ENCODE peak calls at places on chromosomes 1 and 21, in nine cellular contexts. Q is HCT116, V is endothelial cell, C is IMR-90, A is fibroblast of mammary gland, G is neural crest cell, U is AG09319, N is GM06990, Z is suprapubic skin. J is an unnamed sample.

GRCh38 chr1:41859686-41860085 is 59.0 kb downstream of the HIVEP3 start:
- DNase-seq in Q (no peak), V (no peak), C (no peak), A (no peak), G (no peak), U (no peak), N (no peak), Z (no peak), J (no peak)

GRCh38 chr1:27525296-27526271 is 35.6 kb upstream of the WASF2 start:
- DNase-seq in Q (no peak), V (no peak), C (peak; percentile 53), A (no peak), G (peak; percentile 51), U (no peak), N (peak; percentile 76), Z (no peak), J (peak; percentile 81)

GRCh38 chr1:216600730-216601426 is 122.4 kb downstream of the ESRRG start:
- DNase-seq in Q (no peak), V (peak; percentile 72), C (peak; percentile 78), A (peak; percentile 72), G (peak; percentile 67), U (peak; percentile 46), N (peak; percentile 48), Z (peak; percentile 85), J (peak; percentile 77)

GRCh38 chr1:168719306-168720111 is 9.5 kb downstream of the DPT start:
- DNase-seq in Q (peak; percentile 31), V (no peak), C (no peak), A (peak; percentile 67), G (no peak), U (no peak), N (peak; percentile 21), Z (no peak), J (no peak)

GRCh38 chr1:33512612-33513011 is 40.2 kb downstream of the ZSCAN20 start:
- DNase-seq in Q (no peak), V (no peak), C (no peak), A (no peak), G (no peak), U (no peak), N (no peak), Z (no peak), J (no peak)

GRCh38 chr1:59007429-59007819 is 223.6 kb upstream of the JUN start:
- DNase-seq in Q (no peak), V (no peak), C (no peak), A (peak; percentile 31), G (no peak), U (no peak), N (no peak), Z (no peak), J (no peak)

GRCh38 chr1:97632075-97632474 is 288.8 kb downstream of the DPYD start:
- DNase-seq in Q (no peak), V (no peak), C (peak; percentile 60), A (peak; percentile 30), G (no peak), U (no peak), N (no peak), Z (no peak), J (no peak)

GRCh38 chr1:14220324-14220723 is 378.2 kb upstream of the KAZN start:
- DNase-seq in Q (no peak), V (no peak), C (no peak), A (no peak), G (no peak), U (no peak), N (no peak), Z (no peak), J (no peak)

GRCh38 chr1:115826642-115827041 is 14.3 kb downstream of the NHLH2 start:
- DNase-seq in Q (no peak), V (no peak), C (no peak), A (no peak), G (no peak), U (no peak), N (no peak), Z (no peak), J (no peak)

GRCh38 chr1:211935448-211935970 is 99.8 kb downstream of the INTS7 start:
- DNase-seq in Q (no peak), V (no peak), C (no peak), A (no peak), G (no peak), U (no peak), N (peak; percentile 78), Z (no peak), J (no peak)

GRCh38 chr1:228794810-228795209 is 59.5 kb downstream of the RHOU start:
- DNase-seq in Q (no peak), V (no peak), C (no peak), A (no peak), G (no peak), U (no peak), N (no peak), Z (no peak), J (no peak)

GRCh38 chr1:211476200-211476849 is 15.6 kb downstream of the RD3 start:
- DNase-seq in Q (peak; percentile 51), V (peak; percentile 79), C (peak; percentile 63), A (peak; percentile 69), G (peak; percentile 72), U (peak; percentile 31), N (no peak), Z (peak; percentile 81), J (no peak)

DNA sequence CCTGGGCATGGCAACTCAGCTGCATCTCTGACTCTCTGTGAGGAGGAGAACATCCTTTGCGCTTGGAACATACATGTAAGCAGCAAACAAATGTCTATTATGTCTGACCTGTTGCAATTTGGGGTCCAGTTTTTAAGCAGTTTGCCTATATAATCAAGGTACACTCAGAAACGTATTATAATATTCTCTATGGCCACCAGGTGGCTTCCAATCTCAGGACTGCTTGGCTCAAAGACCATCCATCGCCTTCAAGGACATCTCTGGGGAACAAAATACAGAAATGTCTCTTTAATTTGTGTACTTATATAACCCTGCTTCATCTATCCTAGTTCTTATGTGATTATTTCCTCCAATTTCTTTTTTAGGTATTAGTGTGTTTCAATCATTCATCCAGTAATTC is 227.2 kb downstream of the OLFM3 start:
- DNase-seq in Q (no peak), V (peak; percentile 13), C (peak; percentile 0), A (peak; percentile 6), G (no peak), U (no peak), N (no peak), Z (no peak), J (no peak)
- TF ChIP-seq CTCF in Q (peak; percentile 31), V (peak; percentile 69), C (no peak), A (peak; percentile 33), G (peak; percentile 67), U (no peak), N (peak; percentile 55), Z (no peak), J (peak; percentile 46)

GRCh38 chr1:161098161-161099068 is at the start of gene KLHDC9:
- DNase-seq in Q (peak; percentile 69), V (peak; percentile 78), C (peak; percentile 54), A (peak; percentile 66), G (peak; percentile 74), U (no peak), N (peak; percentile 91), Z (no peak), J (peak; percentile 87)
- TF ChIP-seq CTCF in Q (no peak), V (peak; percentile 10), C (no peak), A (no peak), G (peak; percentile 29), U (peak; percentile 8), N (no peak), Z (no peak), J (no peak)

GRCh38 chr21:27475363-27475955 is 508.6 kb upstream of the ADAMTS5 start:
- DNase-seq in Q (no peak), V (no peak), C (no peak), A (peak; percentile 18), G (no peak), U (no peak), N (no peak), Z (no peak), J (no peak)

GRCh38 chr21:27480841-27481261 is 514.0 kb upstream of the ADAMTS5 start:
- DNase-seq in Q (no peak), V (no peak), C (peak; percentile 64), A (peak; percentile 63), G (no peak), U (peak; percentile 16), N (no peak), Z (no peak), J (no peak)

GRCh38 chr21:27477321-27477720 is 510.4 kb upstream of the ADAMTS5 start:
- DNase-seq in Q (no peak), V (no peak), C (peak; percentile 27), A (peak; percentile 49), G (no peak), U (peak; percentile 10), N (no peak), Z (no peak), J (no peak)

DNA sequence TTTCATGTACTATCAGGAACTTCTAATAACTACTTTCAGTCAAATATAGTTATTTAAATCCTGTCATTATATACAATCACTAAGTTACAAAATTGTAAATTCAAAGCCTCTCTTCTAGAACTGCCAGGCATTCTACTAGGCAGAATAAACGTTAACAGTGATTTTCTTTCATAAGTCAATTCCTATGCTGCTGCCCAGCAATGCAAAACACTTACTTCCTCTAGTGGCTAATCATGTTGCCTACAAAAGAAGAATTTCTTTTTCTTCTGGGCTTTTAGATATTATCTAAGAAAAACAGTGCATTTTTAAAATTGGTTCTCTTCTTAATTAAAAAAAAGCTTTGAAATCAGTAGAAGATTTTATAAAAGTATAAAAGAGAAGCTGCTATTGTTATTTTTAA is 509.8 kb upstream of the ADAMTS5 start:
- DNase-seq in Q (no peak), V (no peak), C (peak; percentile 62), A (peak; percentile 68), G (no peak), U (peak; percentile 38), N (no peak), Z (no peak), J (no peak)
- TF ChIP-seq CTCF in Q (no peak), V (no peak), C (peak; percentile 61), A (peak; percentile 84), G (peak; percentile 41), U (peak; percentile 76), N (no peak), Z (no peak), J (no peak)

GRCh38 chr1:153397056-153397923 is 6.4 kb upstream of the S100A8 start:
- DNase-seq in Q (no peak), V (no peak), C (no peak), A (no peak), G (no peak), U (no peak), N (no peak), Z (no peak), J (no peak)

GRCh38 chr1:153397924-153398651 is 7.2 kb upstream of the S100A8 start:
- DNase-seq in Q (no peak), V (no peak), C (no peak), A (no peak), G (no peak), U (no peak), N (no peak), Z (no peak), J (peak; percentile 32)

GRCh38 chr1:153395776-153396175 is 4.9 kb upstream of the S100A8 start:
- DNase-seq in Q (no peak), V (no peak), C (no peak), A (no peak), G (no peak), U (no peak), N (no peak), Z (no peak), J (no peak)

GRCh38 chr1:153395136-153395685 is 4.3 kb upstream of the S100A8 start:
- DNase-seq in Q (no peak), V (no peak), C (no peak), A (peak; percentile 32), G (no peak), U (no peak), N (no peak), Z (no peak), J (peak; percentile 35)

DNA sequence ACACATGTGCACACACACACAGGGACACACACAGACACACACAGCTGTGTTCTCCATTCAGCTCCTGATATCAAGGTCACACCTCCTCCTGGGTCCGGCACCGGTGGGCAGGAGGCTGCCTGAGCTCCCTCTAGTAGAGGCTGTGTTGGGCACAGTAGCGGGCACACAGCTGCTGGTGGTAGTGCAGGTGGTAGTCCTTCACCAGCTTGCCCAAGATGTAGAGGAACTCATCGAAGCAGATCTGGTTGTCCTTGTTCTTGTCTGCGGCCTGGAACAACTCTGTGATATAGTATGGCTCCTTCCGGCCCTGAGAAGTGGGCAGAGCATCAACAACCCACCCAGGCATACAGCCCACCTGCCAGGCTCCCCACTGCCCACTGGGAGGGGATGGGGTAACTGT is 5.6 kb upstream of the S100A8 start:
- DNase-seq in Q (no peak), V (no peak), C (no peak), A (no peak), G (no peak), U (no peak), N (no peak), Z (no peak), J (peak; percentile 33)
- TF ChIP-seq CTCF in Q (no peak), V (no peak), C (no peak), A (no peak), G (no peak), U (no peak), N (no peak), Z (no peak), J (no peak)

J was measured in H1.